ENCODE peak calls at places on chromosomes 11 and 22, in five cellular contexts. One of them, this sample, is unnamed.

GRCh38 chr11:61706452-61707400 is 26.5 kb downstream of the DAGLA start:
- DNase-seq in astrocyte of the cerebellum: no peak
- DNase-seq in fibroblast of pulmonary artery: no peak
- DNase-seq in bronchial epithelial cell: no peak
- DNase-seq in Calu3: no peak
- DNase-seq in this sample: no peak

GRCh38 chr11:74932797-74933196 is 16.1 kb downstream of the XRRA1 start:
- DNase-seq in astrocyte of the cerebellum: peak
- DNase-seq in fibroblast of pulmonary artery: peak
- DNase-seq in bronchial epithelial cell: peak
- DNase-seq in Calu3: no peak
- DNase-seq in this sample: no peak

GRCh38 chr22:39110631-39111561 is 13.9 kb downstream of the APOBEC3H start:
- DNase-seq in astrocyte of the cerebellum: no peak
- DNase-seq in fibroblast of pulmonary artery: no peak
- DNase-seq in bronchial epithelial cell: peak
- DNase-seq in Calu3: no peak
- DNase-seq in this sample: no peak

GRCh38 chr11:16966633-16967346 is 47.4 kb downstream of the PLEKHA7 start:
- DNase-seq in astrocyte of the cerebellum: no peak
- DNase-seq in fibroblast of pulmonary artery: no peak
- DNase-seq in bronchial epithelial cell: no peak
- DNase-seq in Calu3: no peak
- DNase-seq in this sample: no peak

GRCh38 chr11:102293873-102294601 is 23.2 kb upstream of the BIRC3 start:
- DNase-seq in astrocyte of the cerebellum: no peak
- DNase-seq in fibroblast of pulmonary artery: peak
- DNase-seq in bronchial epithelial cell: peak
- DNase-seq in Calu3: no peak
- DNase-seq in this sample: no peak

GRCh38 chr11:130118636-130119387 is 40.8 kb upstream of the ST14 start:
- DNase-seq in astrocyte of the cerebellum: no peak
- DNase-seq in fibroblast of pulmonary artery: no peak
- DNase-seq in bronchial epithelial cell: no peak
- DNase-seq in Calu3: no peak
- DNase-seq in this sample: no peak

GRCh38 chr11:132874638-132875037 is 657.7 kb downstream of the OPCML start:
- DNase-seq in astrocyte of the cerebellum: peak
- DNase-seq in fibroblast of pulmonary artery: peak
- DNase-seq in bronchial epithelial cell: peak
- DNase-seq in Calu3: no peak
- DNase-seq in this sample: peak

GRCh38 chr11:120740424-120740823 is 228.9 kb downstream of the GRIK4 start:
- DNase-seq in astrocyte of the cerebellum: no peak
- DNase-seq in fibroblast of pulmonary artery: no peak
- DNase-seq in bronchial epithelial cell: no peak
- DNase-seq in Calu3: no peak
- DNase-seq in this sample: no peak

GRCh38 chr11:16786131-16786530 is 47.7 kb downstream of the C11orf58 start:
- DNase-seq in astrocyte of the cerebellum: no peak
- DNase-seq in fibroblast of pulmonary artery: no peak
- DNase-seq in bronchial epithelial cell: no peak
- DNase-seq in Calu3: no peak
- DNase-seq in this sample: no peak

GRCh38 chr11:70732493-70733206 is 334.3 kb downstream of the CTTN start:
- DNase-seq in astrocyte of the cerebellum: no peak
- DNase-seq in fibroblast of pulmonary artery: no peak
- DNase-seq in bronchial epithelial cell: no peak
- DNase-seq in Calu3: no peak
- DNase-seq in this sample: no peak

GRCh38 chr11:64015935-64016468 is 19.7 kb upstream of the FLRT1 start:
- DNase-seq in astrocyte of the cerebellum: no peak
- DNase-seq in fibroblast of pulmonary artery: no peak
- DNase-seq in bronchial epithelial cell: no peak
- DNase-seq in Calu3: no peak
- DNase-seq in this sample: no peak

GRCh38 chr22:19035474-19036228 is 86.6 kb downstream of the DGCR2 start:
- DNase-seq in astrocyte of the cerebellum: no peak
- DNase-seq in fibroblast of pulmonary artery: no peak
- DNase-seq in bronchial epithelial cell: no peak
- DNase-seq in Calu3: no peak
- DNase-seq in this sample: no peak
- TF ChIP-seq CTCF in astrocyte of the cerebellum: peak
- TF ChIP-seq CTCF in fibroblast of pulmonary artery: no peak
- TF ChIP-seq CTCF in bronchial epithelial cell: no peak
- TF ChIP-seq CTCF in Calu3: no peak
- TF ChIP-seq CTCF in this sample: no peak

GRCh38 chr22:22728382-22728781 is 84.0 kb downstream of the GGTLC2 start:
- DNase-seq in astrocyte of the cerebellum: no peak
- DNase-seq in fibroblast of pulmonary artery: no peak
- DNase-seq in bronchial epithelial cell: peak
- DNase-seq in Calu3: no peak
- DNase-seq in this sample: no peak
- TF ChIP-seq CTCF in astrocyte of the cerebellum: no peak
- TF ChIP-seq CTCF in fibroblast of pulmonary artery: no peak
- TF ChIP-seq CTCF in bronchial epithelial cell: no peak
- TF ChIP-seq CTCF in Calu3: no peak
- TF ChIP-seq CTCF in this sample: no peak

GRCh38 chr11:22521226-22521625 is 104.4 kb downstream of the FANCF start:
- DNase-seq in astrocyte of the cerebellum: peak
- DNase-seq in fibroblast of pulmonary artery: peak
- DNase-seq in bronchial epithelial cell: peak
- DNase-seq in Calu3: peak
- DNase-seq in this sample: no peak
- TF ChIP-seq CTCF in astrocyte of the cerebellum: no peak
- TF ChIP-seq CTCF in fibroblast of pulmonary artery: no peak
- TF ChIP-seq CTCF in bronchial epithelial cell: no peak
- TF ChIP-seq CTCF in Calu3: no peak
- TF ChIP-seq CTCF in this sample: no peak

GRCh38 chr22:24465566-24465965 is 29.6 kb upstream of the UPB1 start:
- DNase-seq in astrocyte of the cerebellum: no peak
- DNase-seq in fibroblast of pulmonary artery: peak
- DNase-seq in bronchial epithelial cell: peak
- DNase-seq in Calu3: peak
- DNase-seq in this sample: peak

GRCh38 chr22:24459911-24460310 is 32.5 kb downstream of the ADORA2A start:
- DNase-seq in astrocyte of the cerebellum: no peak
- DNase-seq in fibroblast of pulmonary artery: no peak
- DNase-seq in bronchial epithelial cell: no peak
- DNase-seq in Calu3: no peak
- DNase-seq in this sample: no peak

GRCh38 chr22:24457894-24458293 is 30.5 kb downstream of the ADORA2A start:
- DNase-seq in astrocyte of the cerebellum: no peak
- DNase-seq in fibroblast of pulmonary artery: no peak
- DNase-seq in bronchial epithelial cell: no peak
- DNase-seq in Calu3: no peak
- DNase-seq in this sample: no peak

GRCh38 chr22:24455751-24456426 is 28.5 kb downstream of the ADORA2A start:
- DNase-seq in astrocyte of the cerebellum: no peak
- DNase-seq in fibroblast of pulmonary artery: no peak
- DNase-seq in bronchial epithelial cell: no peak
- DNase-seq in Calu3: no peak
- DNase-seq in this sample: no peak

GRCh38 chr22:24460418-24461089 is 33.2 kb downstream of the ADORA2A start:
- DNase-seq in astrocyte of the cerebellum: peak
- DNase-seq in fibroblast of pulmonary artery: no peak
- DNase-seq in bronchial epithelial cell: no peak
- DNase-seq in Calu3: no peak
- DNase-seq in this sample: no peak
- TF ChIP-seq CTCF in astrocyte of the cerebellum: peak
- TF ChIP-seq CTCF in fibroblast of pulmonary artery: no peak
- TF ChIP-seq CTCF in bronchial epithelial cell: no peak
- TF ChIP-seq CTCF in Calu3: no peak
- TF ChIP-seq CTCF in this sample: no peak

This sample was measured in AG09309.